ENCODE peak calls at places on chromosomes 2 and 18, in eight cellular contexts. One of them, this sample, is unnamed.
A peak's percentile ranks its signal among the peaks of the same experiment; 100 is the strongest.

GRCh38 chr2:60468390-60469085 is 84.9 kb downstream of the BCL11A start:
- DNase-seq in astrocyte of the spinal cord: peak; percentile 28
- DNase-seq in psoas muscle: no peak
- DNase-seq in WTC11: no peak
- DNase-seq in pancreas: no peak
- DNase-seq in glutamatergic neuron: no peak
- DNase-seq in DND-41: no peak
- DNase-seq in mucosa of descending colon: no peak
- DNase-seq in this sample: no peak

GRCh38 chr2:221671515-221671914 is 99.4 kb upstream of the EPHA4 start:
- DNase-seq in astrocyte of the spinal cord: peak; percentile 46
- DNase-seq in psoas muscle: no peak
- DNase-seq in WTC11: no peak
- DNase-seq in pancreas: no peak
- DNase-seq in glutamatergic neuron: no peak
- DNase-seq in DND-41: no peak
- DNase-seq in mucosa of descending colon: no peak
- DNase-seq in this sample: no peak

GRCh38 chr18:11859903-11860407 is 8.7 kb downstream of the CHMP1B start:
- DNase-seq in astrocyte of the spinal cord: peak; percentile 85
- DNase-seq in psoas muscle: no peak
- DNase-seq in WTC11: no peak
- DNase-seq in pancreas: no peak
- DNase-seq in glutamatergic neuron: no peak
- DNase-seq in DND-41: no peak
- DNase-seq in mucosa of descending colon: no peak
- DNase-seq in this sample: no peak

GRCh38 chr2:37453024-37453423 is 108.6 kb downstream of the QPCT start:
- DNase-seq in astrocyte of the spinal cord: no peak
- DNase-seq in psoas muscle: no peak
- DNase-seq in WTC11: no peak
- DNase-seq in pancreas: no peak
- DNase-seq in glutamatergic neuron: no peak
- DNase-seq in DND-41: no peak
- DNase-seq in mucosa of descending colon: no peak
- DNase-seq in this sample: no peak

GRCh38 chr18:10938241-10938640 is 211.1 kb downstream of the PIEZO2 start:
- DNase-seq in astrocyte of the spinal cord: no peak
- DNase-seq in psoas muscle: no peak
- DNase-seq in WTC11: no peak
- DNase-seq in pancreas: no peak
- DNase-seq in glutamatergic neuron: no peak
- DNase-seq in DND-41: no peak
- DNase-seq in mucosa of descending colon: no peak
- DNase-seq in this sample: no peak

GRCh38 chr2:120308038-120308910 is 37.7 kb upstream of the INHBB start:
- DNase-seq in astrocyte of the spinal cord: no peak
- DNase-seq in psoas muscle: no peak
- DNase-seq in WTC11: no peak
- DNase-seq in pancreas: no peak
- DNase-seq in glutamatergic neuron: no peak
- DNase-seq in DND-41: no peak
- DNase-seq in mucosa of descending colon: no peak
- DNase-seq in this sample: no peak

GRCh38 chr18:49028091-49028490 is 77.3 kb upstream of the SMAD7 start:
- DNase-seq in astrocyte of the spinal cord: no peak
- DNase-seq in psoas muscle: peak; percentile 36
- DNase-seq in WTC11: no peak
- DNase-seq in pancreas: no peak
- DNase-seq in glutamatergic neuron: no peak
- DNase-seq in DND-41: no peak
- DNase-seq in mucosa of descending colon: no peak
- DNase-seq in this sample: no peak

GRCh38 chr2:66839551-66840320 is 404.8 kb downstream of the MEIS1 start:
- DNase-seq in astrocyte of the spinal cord: peak; percentile 97
- DNase-seq in psoas muscle: no peak
- DNase-seq in WTC11: no peak
- DNase-seq in pancreas: no peak
- DNase-seq in glutamatergic neuron: no peak
- DNase-seq in DND-41: no peak
- DNase-seq in mucosa of descending colon: no peak
- DNase-seq in this sample: no peak

GRCh38 chr2:205696541-205697441 is 14.5 kb downstream of the NRP2 start:
- DNase-seq in astrocyte of the spinal cord: peak; percentile 75
- DNase-seq in psoas muscle: no peak
- DNase-seq in WTC11: no peak
- DNase-seq in pancreas: no peak
- DNase-seq in glutamatergic neuron: peak; percentile 41
- DNase-seq in DND-41: no peak
- DNase-seq in mucosa of descending colon: no peak
- DNase-seq in this sample: peak; percentile 23

GRCh38 chr2:15721411-15722094 is 129.9 kb downstream of the DDX1 start:
- DNase-seq in astrocyte of the spinal cord: no peak
- DNase-seq in psoas muscle: no peak
- DNase-seq in WTC11: no peak
- DNase-seq in pancreas: no peak
- DNase-seq in glutamatergic neuron: no peak
- DNase-seq in DND-41: no peak
- DNase-seq in mucosa of descending colon: no peak
- DNase-seq in this sample: no peak

GRCh38 chr2:149650006-149650405 is 62.4 kb upstream of the MMADHC start:
- DNase-seq in astrocyte of the spinal cord: no peak
- DNase-seq in psoas muscle: no peak
- DNase-seq in WTC11: no peak
- DNase-seq in pancreas: no peak
- DNase-seq in glutamatergic neuron: no peak
- DNase-seq in DND-41: no peak
- DNase-seq in mucosa of descending colon: no peak
- DNase-seq in this sample: no peak

GRCh38 chr2:149648282-149649030 is 60.9 kb upstream of the MMADHC start:
- DNase-seq in astrocyte of the spinal cord: peak; percentile 93
- DNase-seq in psoas muscle: no peak
- DNase-seq in WTC11: no peak
- DNase-seq in pancreas: peak; percentile 10
- DNase-seq in glutamatergic neuron: no peak
- DNase-seq in DND-41: no peak
- DNase-seq in mucosa of descending colon: no peak
- DNase-seq in this sample: no peak

GRCh38 chr2:149651229-149651628 is 63.7 kb upstream of the MMADHC start:
- DNase-seq in astrocyte of the spinal cord: no peak
- DNase-seq in psoas muscle: no peak
- DNase-seq in WTC11: no peak
- DNase-seq in pancreas: no peak
- DNase-seq in glutamatergic neuron: no peak
- DNase-seq in DND-41: no peak
- DNase-seq in mucosa of descending colon: no peak
- DNase-seq in this sample: no peak

GRCh38 chr2:149645391-149645790 is 57.8 kb upstream of the MMADHC start:
- DNase-seq in astrocyte of the spinal cord: peak; percentile 32
- DNase-seq in psoas muscle: no peak
- DNase-seq in WTC11: no peak
- DNase-seq in pancreas: no peak
- DNase-seq in glutamatergic neuron: no peak
- DNase-seq in DND-41: no peak
- DNase-seq in mucosa of descending colon: no peak
- DNase-seq in this sample: no peak
- TF ChIP-seq CTCF in astrocyte of the spinal cord: peak; percentile 40
- TF ChIP-seq CTCF in psoas muscle: no peak
- TF ChIP-seq CTCF in WTC11: no peak
- TF ChIP-seq CTCF in pancreas: no peak
- TF ChIP-seq CTCF in glutamatergic neuron: no peak
- TF ChIP-seq CTCF in DND-41: no peak
- TF ChIP-seq CTCF in mucosa of descending colon: no peak
- TF ChIP-seq CTCF in this sample: no peak

GRCh38 chr18:31941010-31941809 is 1.7 kb downstream of the TRAPPC8 start:
- DNase-seq in astrocyte of the spinal cord: no peak
- DNase-seq in psoas muscle: no peak
- DNase-seq in WTC11: no peak
- DNase-seq in pancreas: no peak
- DNase-seq in glutamatergic neuron: no peak
- DNase-seq in DND-41: no peak
- DNase-seq in mucosa of descending colon: no peak
- DNase-seq in this sample: no peak

GRCh38 chr18:31946305-31947046 is 3.5 kb upstream of the TRAPPC8 start:
- DNase-seq in astrocyte of the spinal cord: no peak
- DNase-seq in psoas muscle: no peak
- DNase-seq in WTC11: peak; percentile 36
- DNase-seq in pancreas: no peak
- DNase-seq in glutamatergic neuron: no peak
- DNase-seq in DND-41: no peak
- DNase-seq in mucosa of descending colon: no peak
- DNase-seq in this sample: no peak

GRCh38 chr18:31943895-31944816 is 1.2 kb upstream of the TRAPPC8 start:
- DNase-seq in astrocyte of the spinal cord: no peak
- DNase-seq in psoas muscle: no peak
- DNase-seq in WTC11: no peak
- DNase-seq in pancreas: no peak
- DNase-seq in glutamatergic neuron: no peak
- DNase-seq in DND-41: no peak
- DNase-seq in mucosa of descending colon: no peak
- DNase-seq in this sample: no peak

GRCh38 chr18:31942999-31943894 is at the start of gene TRAPPC8:
- DNase-seq in astrocyte of the spinal cord: peak; percentile 99
- DNase-seq in psoas muscle: peak; percentile 99
- DNase-seq in WTC11: peak; percentile 96
- DNase-seq in pancreas: peak; percentile 97
- DNase-seq in glutamatergic neuron: peak; percentile 97
- DNase-seq in DND-41: peak; percentile 94
- DNase-seq in mucosa of descending colon: peak; percentile 98
- DNase-seq in this sample: peak; percentile 94

DNA sequence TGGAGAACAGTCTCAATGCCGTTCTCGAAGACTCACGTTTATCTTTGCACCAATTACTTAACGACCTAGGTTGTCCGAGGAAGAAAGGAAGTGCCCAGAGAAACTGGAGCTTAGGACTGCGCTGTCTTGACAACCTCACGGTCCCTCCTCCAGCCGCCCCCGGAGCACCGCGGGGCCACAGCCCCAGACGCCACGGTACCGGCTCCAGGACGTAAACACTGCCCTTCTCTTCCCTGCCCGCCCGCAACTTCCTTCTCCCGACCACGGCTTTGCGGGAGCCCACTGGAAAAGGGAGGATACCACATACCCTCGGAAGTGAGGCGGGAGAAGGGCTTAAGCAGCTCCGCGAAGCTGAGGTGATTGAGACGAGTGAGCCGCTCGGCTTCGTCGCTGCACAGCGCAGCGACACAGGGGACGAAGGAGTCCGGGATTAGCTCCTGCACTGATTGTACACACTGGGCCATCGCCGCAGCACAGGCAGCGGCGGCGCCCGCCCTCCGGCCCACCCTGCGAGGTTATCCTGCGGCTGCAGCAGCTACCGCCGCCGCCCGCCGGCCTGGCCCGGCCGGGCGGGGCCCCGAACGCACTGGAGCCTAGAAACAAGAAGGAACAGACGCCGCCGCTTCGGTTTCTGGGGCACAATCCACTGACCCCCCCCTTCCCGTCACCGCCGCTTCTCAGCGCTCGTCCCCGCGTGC is 478 bp downstream of the TRAPPC8 start:
- DNase-seq in astrocyte of the spinal cord: peak; percentile 45
- DNase-seq in psoas muscle: peak; percentile 63
- DNase-seq in WTC11: peak; percentile 29
- DNase-seq in pancreas: no peak
- DNase-seq in glutamatergic neuron: peak; percentile 48
- DNase-seq in DND-41: peak; percentile 38
- DNase-seq in mucosa of descending colon: peak; percentile 66
- DNase-seq in this sample: peak; percentile 44
- TF ChIP-seq CTCF in astrocyte of the spinal cord: no peak
- TF ChIP-seq CTCF in psoas muscle: no peak
- TF ChIP-seq CTCF in WTC11: no peak
- TF ChIP-seq CTCF in pancreas: no peak
- TF ChIP-seq CTCF in glutamatergic neuron: no peak
- TF ChIP-seq CTCF in DND-41: no peak
- TF ChIP-seq CTCF in mucosa of descending colon: no peak
- TF ChIP-seq CTCF in this sample: no peak

GRCh38 chr2:102030855-102031527 is 39.2 kb downstream of the IL1R2 start:
- DNase-seq in astrocyte of the spinal cord: no peak
- DNase-seq in psoas muscle: no peak
- DNase-seq in WTC11: no peak
- DNase-seq in pancreas: no peak
- DNase-seq in glutamatergic neuron: no peak
- DNase-seq in DND-41: no peak
- DNase-seq in mucosa of descending colon: no peak
- DNase-seq in this sample: no peak

GRCh38 chr2:102032368-102033027 is 40.7 kb downstream of the IL1R2 start:
- DNase-seq in astrocyte of the spinal cord: peak; percentile 30
- DNase-seq in psoas muscle: no peak
- DNase-seq in WTC11: no peak
- DNase-seq in pancreas: no peak
- DNase-seq in glutamatergic neuron: no peak
- DNase-seq in DND-41: no peak
- DNase-seq in mucosa of descending colon: no peak
- DNase-seq in this sample: no peak

GRCh38 chr2:102033750-102034682 is 42.3 kb downstream of the IL1R2 start:
- DNase-seq in astrocyte of the spinal cord: no peak
- DNase-seq in psoas muscle: no peak
- DNase-seq in WTC11: no peak
- DNase-seq in pancreas: peak; percentile 38
- DNase-seq in glutamatergic neuron: no peak
- DNase-seq in DND-41: no peak
- DNase-seq in mucosa of descending colon: no peak
- DNase-seq in this sample: no peak

GRCh38 chr2:102034683-102035606 is 43.2 kb downstream of the IL1R2 start:
- DNase-seq in astrocyte of the spinal cord: no peak
- DNase-seq in psoas muscle: no peak
- DNase-seq in WTC11: no peak
- DNase-seq in pancreas: no peak
- DNase-seq in glutamatergic neuron: no peak
- DNase-seq in DND-41: no peak
- DNase-seq in mucosa of descending colon: no peak
- DNase-seq in this sample: no peak

GRCh38 chr2:102033028-102033749 is 41.4 kb downstream of the IL1R2 start:
- DNase-seq in astrocyte of the spinal cord: peak; percentile 96
- DNase-seq in psoas muscle: no peak
- DNase-seq in WTC11: no peak
- DNase-seq in pancreas: peak; percentile 61
- DNase-seq in glutamatergic neuron: no peak
- DNase-seq in DND-41: peak; percentile 64
- DNase-seq in mucosa of descending colon: peak; percentile 39
- DNase-seq in this sample: no peak
- TF ChIP-seq CTCF in astrocyte of the spinal cord: peak; percentile 43
- TF ChIP-seq CTCF in psoas muscle: no peak
- TF ChIP-seq CTCF in WTC11: no peak
- TF ChIP-seq CTCF in pancreas: no peak
- TF ChIP-seq CTCF in glutamatergic neuron: no peak
- TF ChIP-seq CTCF in DND-41: no peak
- TF ChIP-seq CTCF in mucosa of descending colon: no peak
- TF ChIP-seq CTCF in this sample: no peak

DNA sequence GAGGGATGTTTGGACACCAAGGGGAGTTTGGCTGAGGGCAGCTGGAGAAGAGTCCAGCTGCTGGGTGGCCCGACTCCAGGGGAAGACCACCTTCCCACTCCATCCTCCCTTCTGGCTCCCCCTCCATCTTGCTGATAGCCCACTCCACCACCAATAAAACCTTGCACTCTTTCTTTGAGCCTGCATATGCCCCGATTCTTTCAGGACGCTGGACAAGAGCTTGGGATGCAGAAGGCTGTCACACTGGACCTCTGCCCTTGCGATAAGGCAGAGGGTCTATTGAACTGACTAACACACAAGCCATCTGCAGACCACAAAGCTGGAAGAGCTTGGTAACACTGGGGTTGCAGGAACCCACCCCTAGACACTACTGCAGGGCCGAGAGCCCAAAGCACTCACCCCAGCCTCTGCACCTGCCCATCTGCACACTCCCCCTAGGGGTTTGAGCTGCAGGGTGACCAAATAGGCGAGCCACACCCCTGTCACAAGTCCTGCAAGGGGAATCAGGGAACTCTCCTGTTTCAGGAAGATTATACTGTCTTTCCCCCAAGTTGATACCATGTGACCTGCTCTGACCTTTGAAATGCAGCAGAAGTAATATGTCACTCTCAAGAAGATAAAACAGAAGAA is 70.5 kb downstream of the SMAD4 start:
- DNase-seq in astrocyte of the spinal cord: no peak
- DNase-seq in psoas muscle: no peak
- DNase-seq in WTC11: peak; percentile 19
- DNase-seq in pancreas: no peak
- DNase-seq in glutamatergic neuron: no peak
- DNase-seq in DND-41: no peak
- DNase-seq in mucosa of descending colon: no peak
- DNase-seq in this sample: no peak
- TF ChIP-seq CTCF in astrocyte of the spinal cord: no peak
- TF ChIP-seq CTCF in psoas muscle: no peak
- TF ChIP-seq CTCF in WTC11: no peak
- TF ChIP-seq CTCF in pancreas: no peak
- TF ChIP-seq CTCF in glutamatergic neuron: no peak
- TF ChIP-seq CTCF in DND-41: no peak
- TF ChIP-seq CTCF in mucosa of descending colon: no peak
- TF ChIP-seq CTCF in this sample: no peak